ENCODE peak calls at places on chromosomes 5 and 9, in four cellular contexts. U, X, I and V are unnamed samples.

GRCh38 chr5:133321833-133322420 is 270.1 kb downstream of the HSPA4 start:
- DNase-seq in U (no peak), X (no peak), I (peak), V (no peak)

GRCh38 chr5:81750308-81751008 is 439 bp downstream of the SSBP2 start:
- DNase-seq in U (no peak), X (no peak), I (no peak), V (no peak)

GRCh38 chr9:130579738-130580463 is 524 bp downstream of the FUBP3 start:
- DNase-seq in U (no peak), X (no peak), I (no peak), V (no peak)

GRCh38 chr5:76622973-76623596 is at the start of gene F2RL2:
- DNase-seq in U (peak), X (no peak), I (no peak), V (no peak)

GRCh38 chr5:10124287-10124686 is 125.4 kb downstream of the ATPSCKMT start:
- DNase-seq in U (no peak), X (no peak), I (no peak), V (no peak)

GRCh38 chr9:33426843-33427293 is 20.5 kb downstream of the AQP3 start:
- DNase-seq in U (peak), X (no peak), I (no peak), V (no peak)

GRCh38 chr5:5591567-5591966 is 169.1 kb downstream of the ICE1 start:
- DNase-seq in U (no peak), X (no peak), I (no peak), V (no peak)

GRCh38 chr5:82163459-82164108 is 114.6 kb downstream of the RPS23 start:
- DNase-seq in U (no peak), X (no peak), I (no peak), V (no peak)

GRCh38 chr5:110940136-110940535 is 131.4 kb upstream of the TSLP start:
- DNase-seq in U (no peak), X (no peak), I (no peak), V (no peak)

GRCh38 chr9:125536184-125537152 is 170.5 kb downstream of the MAPKAP1 start:
- DNase-seq in U (no peak), X (no peak), I (no peak), V (no peak)

GRCh38 chr5:150778517-150779396 is at the start of gene SMIM3:
- DNase-seq in U (peak), X (peak), I (no peak), V (peak)

GRCh38 chr9:87859786-87860185 is 22.9 kb upstream of the SPATA31E1 start:
- DNase-seq in U (no peak), X (no peak), I (no peak), V (no peak)

GRCh38 chr9:82124090-82124489 is 135.5 kb downstream of the SPATA31D1 start:
- DNase-seq in U (no peak), X (no peak), I (no peak), V (no peak)

GRCh38 chr9:116369706-116370105 is 216.1 kb downstream of the PAPPA start:
- DNase-seq in U (no peak), X (no peak), I (no peak), V (no peak)

GRCh38 chr5:33832904-33833575 is 58.8 kb downstream of the ADAMTS12 start:
- DNase-seq in U (no peak), X (no peak), I (no peak), V (no peak)

GRCh38 chr5:170434953-170435605 is 45.9 kb upstream of the KCNMB1 start:
- DNase-seq in U (peak), X (peak), I (no peak), V (peak)

GRCh38 chr5:101995585-101995984 is 300.5 kb downstream of the SLCO4C1 start:
- DNase-seq in U (no peak), X (no peak), I (no peak), V (no peak)

GRCh38 chr5:147901555-147901954 is 4.8 kb downstream of the C5orf46 start:
- DNase-seq in U (no peak), X (no peak), I (no peak), V (no peak)

GRCh38 chr9:89374176-89374575 is 55.9 kb downstream of the SECISBP2 start:
- DNase-seq in U (no peak), X (no peak), I (no peak), V (no peak)

GRCh38 chr9:108033976-108034964 is 544.7 kb upstream of the KLF4 start:
- DNase-seq in U (no peak), X (no peak), I (no peak), V (no peak)

GRCh38 chr9:123020796-123021195 is 12.7 kb upstream of the GPR21 start:
- DNase-seq in U (no peak), X (no peak), I (no peak), V (no peak)

GRCh38 chr5:155091063-155091648 is 77.6 kb downstream of the KIF4B start:
- DNase-seq in U (no peak), X (no peak), I (no peak), V (no peak)

GRCh38 chr9:69672828-69673640 is 863 bp upstream of the APBA1 start:
- DNase-seq in U (peak), X (peak), I (peak), V (peak)

GRCh38 chr5:139194486-139194885 is 3.7 kb downstream of the SIL1 start:
- DNase-seq in U (no peak), X (no peak), I (no peak), V (no peak)
- TF ChIP-seq ATF3 in U (no peak), X (no peak), I (no peak), V (no peak)

DNA sequence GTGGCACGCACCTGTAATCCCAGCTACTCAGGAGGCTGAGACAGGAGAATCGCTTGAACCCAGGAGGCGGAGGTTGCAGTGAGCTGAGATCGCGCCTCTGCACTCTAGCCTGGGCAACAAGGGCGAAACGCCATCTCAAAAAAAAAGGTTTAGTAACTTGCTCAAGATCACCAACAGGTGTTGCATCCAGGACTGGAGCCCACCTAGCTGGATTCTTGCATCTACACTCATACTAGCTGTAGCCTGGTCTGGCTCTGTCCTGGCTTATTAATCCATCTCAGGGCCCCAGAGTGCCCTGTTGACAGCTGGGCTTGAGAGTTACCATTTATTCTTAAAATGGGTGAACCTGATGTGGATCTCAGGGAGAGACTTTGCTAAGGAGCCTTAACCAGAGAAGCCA is 7.5 kb downstream of the WWC1 start:
- DNase-seq in U (no peak), X (no peak), I (no peak), V (no peak)
- TF ChIP-seq CBFB in U (no peak), X (no peak), I (no peak), V (no peak)

GRCh38 chr5:88729476-88730182 is 153.4 kb downstream of the MEF2C start:
- DNase-seq in U (peak), X (peak), I (peak), V (peak)
- TF ChIP-seq CTCF in U (peak), X (peak), I (peak), V (peak)

GRCh38 chr9:115115924-115116323 is 2.0 kb downstream of the TNC start:
- DNase-seq in U (no peak), X (no peak), I (no peak), V (no peak)

GRCh38 chr9:115116620-115117284 is 1.2 kb downstream of the TNC start:
- DNase-seq in U (no peak), X (no peak), I (no peak), V (no peak)

GRCh38 chr9:115117999-115118470 is at the start of gene TNC:
- DNase-seq in U (no peak), X (no peak), I (no peak), V (peak)

GRCh38 chr9:115121140-115121710 is 3.3 kb upstream of the TNC start:
- DNase-seq in U (no peak), X (no peak), I (no peak), V (no peak)

DNA sequence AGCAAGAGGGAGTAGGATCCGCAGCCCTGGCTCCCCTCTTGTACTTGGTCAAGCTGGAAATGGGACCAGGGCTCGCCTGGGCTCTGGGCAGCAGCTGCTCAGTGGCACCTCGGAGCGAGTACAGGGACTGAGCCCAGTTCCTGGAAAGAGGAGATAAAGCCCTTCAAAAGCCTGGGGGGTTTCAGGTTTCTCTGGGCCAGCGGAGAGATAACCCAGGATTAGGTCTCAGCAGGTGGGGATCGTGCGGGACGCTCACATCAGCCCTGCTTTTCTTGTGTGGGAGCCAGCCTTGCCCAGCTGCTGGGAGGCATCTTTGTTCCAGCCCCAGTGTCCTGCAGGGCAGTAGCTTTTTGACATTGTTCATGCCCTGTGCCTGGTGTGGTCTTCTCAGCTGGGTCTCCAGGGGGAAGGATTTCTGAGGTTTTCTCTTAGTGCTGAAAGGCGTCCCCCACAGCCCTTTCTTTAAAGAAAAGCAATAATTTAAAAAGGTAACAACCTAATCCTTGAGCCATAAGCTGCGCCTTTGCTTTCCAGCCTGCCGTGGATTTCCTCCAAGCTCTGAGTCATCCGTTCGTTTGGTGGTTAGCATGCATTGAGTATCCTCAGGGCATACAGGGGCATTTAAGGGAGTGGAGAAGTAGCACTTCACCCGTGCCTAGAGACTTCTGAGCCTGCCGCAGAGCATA is 657 bp upstream of the TNC start:
- DNase-seq in U (no peak), X (no peak), I (no peak), V (peak)
- TF ChIP-seq ATF3 in U (no peak), X (no peak), I (no peak), V (no peak)